ENCODE peak calls at places on chromosomes 2 and 18, in six cellular contexts. P is tibial artery, B is ELR, L is lung, A is progenitor cell of endocrine pancreas, D is ACHN. K is an unnamed sample.

GRCh38 chr2:99565227-99565626 is 75.4 kb upstream of the REV1 start:
- DNase-seq in P (no peak), B (no peak), L (no peak), A (no peak), D (no peak), K (no peak)

GRCh38 chr2:44965684-44966083 is 24.2 kb downstream of the SIX3 start:
- DNase-seq in P (no peak), B (peak), L (no peak), A (no peak), D (no peak), K (no peak)

GRCh38 chr2:226030369-226031077 is 631.0 kb downstream of the NYAP2 start:
- DNase-seq in P (no peak), B (peak), L (no peak), A (no peak), D (no peak), K (no peak)

GRCh38 chr2:235480614-235481013 is 13.2 kb upstream of the AGAP1 start:
- DNase-seq in P (no peak), B (no peak), L (no peak), A (no peak), D (no peak), K (no peak)

GRCh38 chr2:99900589-99900988 is 241.8 kb downstream of the AFF3 start:
- DNase-seq in P (no peak), B (no peak), L (no peak), A (no peak), D (no peak), K (no peak)

GRCh38 chr18:13813271-13813849 is 10.6 kb upstream of the MC5R start:
- DNase-seq in P (peak), B (peak), L (peak), A (peak), D (peak), K (peak)

GRCh38 chr2:20652673-20653575 is 2.0 kb upstream of the HS1BP3 start:
- DNase-seq in P (no peak), B (no peak), L (no peak), A (no peak), D (no peak), K (no peak)

GRCh38 chr2:8145385-8145784 is 536.5 kb upstream of the ID2 start:
- DNase-seq in P (no peak), B (no peak), L (no peak), A (no peak), D (no peak), K (no peak)